ENCODE peak calls at places on chromosome 21, in four cellular contexts. One of them, this sample, is unnamed.

GRCh38 chr21:15688809-15689208 is 41.0 kb upstream of the USP25 start:
- DNase-seq in astrocyte of the spinal cord: no peak
- DNase-seq in fibroblast of pulmonary artery: no peak
- DNase-seq in epithelial cell of proximal tubule: no peak
- DNase-seq in this sample: no peak

GRCh38 chr21:26686278-26686677 is 113.2 kb upstream of the CYYR1 start:
- DNase-seq in epithelial cell of proximal tubule: peak
- DNase-seq in astrocyte of the spinal cord: peak
- DNase-seq in fibroblast of pulmonary artery: peak
- DNase-seq in this sample: no peak

GRCh38 chr21:27477321-27477720 is 510.4 kb upstream of the ADAMTS5 start:
- DNase-seq in fibroblast of pulmonary artery: no peak
- DNase-seq in epithelial cell of proximal tubule: no peak
- DNase-seq in astrocyte of the spinal cord: no peak
- DNase-seq in this sample: no peak

GRCh38 chr21:34351786-34352241 is 12.0 kb upstream of the KCNE2 start:
- DNase-seq in astrocyte of the spinal cord: peak
- DNase-seq in epithelial cell of proximal tubule: no peak
- DNase-seq in fibroblast of pulmonary artery: peak
- DNase-seq in this sample: peak

GRCh38 chr21:15210235-15210678 is 145.5 kb upstream of the NRIP1 start:
- DNase-seq in astrocyte of the spinal cord: no peak
- DNase-seq in epithelial cell of proximal tubule: no peak
- DNase-seq in fibroblast of pulmonary artery: peak
- DNase-seq in this sample: peak

GRCh38 chr21:33685613-33686197 is 43.4 kb downstream of the ITSN1 start:
- DNase-seq in epithelial cell of proximal tubule: peak
- DNase-seq in fibroblast of pulmonary artery: peak
- DNase-seq in astrocyte of the spinal cord: peak
- DNase-seq in this sample: no peak

GRCh38 chr21:17402885-17403477 is 109.9 kb upstream of the CXADR start:
- DNase-seq in astrocyte of the spinal cord: no peak
- DNase-seq in fibroblast of pulmonary artery: peak
- DNase-seq in epithelial cell of proximal tubule: no peak
- DNase-seq in this sample: no peak

GRCh38 chr21:41011968-41012367 is 156.0 kb upstream of the BACE2 start:
- DNase-seq in fibroblast of pulmonary artery: no peak
- DNase-seq in epithelial cell of proximal tubule: no peak
- DNase-seq in astrocyte of the spinal cord: no peak
- DNase-seq in this sample: no peak

GRCh38 chr21:33300701-33301631 is 23.8 kb upstream of the IFNAR1 start:
- DNase-seq in epithelial cell of proximal tubule: no peak
- DNase-seq in astrocyte of the spinal cord: no peak
- DNase-seq in fibroblast of pulmonary artery: peak
- DNase-seq in this sample: no peak

GRCh38 chr21:34939673-34940321 is 109.3 kb downstream of the RUNX1 start:
- DNase-seq in epithelial cell of proximal tubule: no peak
- DNase-seq in astrocyte of the spinal cord: no peak
- DNase-seq in fibroblast of pulmonary artery: peak
- DNase-seq in this sample: no peak

GRCh38 chr21:42526379-42526727 is 12.7 kb downstream of the SLC37A1 start:
- DNase-seq in astrocyte of the spinal cord: no peak
- DNase-seq in fibroblast of pulmonary artery: no peak
- DNase-seq in epithelial cell of proximal tubule: no peak
- DNase-seq in this sample: peak

GRCh38 chr21:42523941-42524340 is 10.3 kb downstream of the SLC37A1 start:
- DNase-seq in astrocyte of the spinal cord: no peak
- DNase-seq in fibroblast of pulmonary artery: no peak
- DNase-seq in epithelial cell of proximal tubule: no peak
- DNase-seq in this sample: no peak

GRCh38 chr21:42524341-42525227 is 10.9 kb downstream of the SLC37A1 start:
- DNase-seq in fibroblast of pulmonary artery: peak
- DNase-seq in astrocyte of the spinal cord: peak
- DNase-seq in epithelial cell of proximal tubule: no peak
- DNase-seq in this sample: peak

GRCh38 chr21:42525676-42526378 is 12.2 kb downstream of the SLC37A1 start:
- DNase-seq in epithelial cell of proximal tubule: no peak
- DNase-seq in fibroblast of pulmonary artery: no peak
- DNase-seq in astrocyte of the spinal cord: no peak
- DNase-seq in this sample: no peak

GRCh38 chr21:42525228-42525604 is 11.6 kb downstream of the SLC37A1 start:
- DNase-seq in epithelial cell of proximal tubule: no peak
- DNase-seq in astrocyte of the spinal cord: no peak
- DNase-seq in fibroblast of pulmonary artery: peak
- DNase-seq in this sample: no peak
- H3K4me3 ChIP-seq in epithelial cell of proximal tubule: no peak
- H3K4me3 ChIP-seq in astrocyte of the spinal cord: no peak
- H3K4me3 ChIP-seq in fibroblast of pulmonary artery: no peak
- H3K4me3 ChIP-seq in this sample: no peak

GRCh38 chr21:45416619-45417018 is 11.7 kb downstream of the COL18A1 start:
- DNase-seq in fibroblast of pulmonary artery: no peak
- DNase-seq in astrocyte of the spinal cord: no peak
- DNase-seq in epithelial cell of proximal tubule: no peak
- DNase-seq in this sample: no peak
- H3K4me3 ChIP-seq in fibroblast of pulmonary artery: no peak
- H3K4me3 ChIP-seq in astrocyte of the spinal cord: no peak
- H3K4me3 ChIP-seq in epithelial cell of proximal tubule: no peak
- H3K4me3 ChIP-seq in this sample: no peak

GRCh38 chr21:43985690-43986251 is 26.3 kb upstream of the TRAPPC10 start:
- DNase-seq in astrocyte of the spinal cord: no peak
- DNase-seq in fibroblast of pulmonary artery: no peak
- DNase-seq in epithelial cell of proximal tubule: no peak
- DNase-seq in this sample: no peak
- H3K4me3 ChIP-seq in astrocyte of the spinal cord: no peak
- H3K4me3 ChIP-seq in fibroblast of pulmonary artery: no peak
- H3K4me3 ChIP-seq in epithelial cell of proximal tubule: no peak
- H3K4me3 ChIP-seq in this sample: no peak

GRCh38 chr21:36039861-36040260 is 20.5 kb downstream of the SETD4 start:
- DNase-seq in astrocyte of the spinal cord: no peak
- DNase-seq in epithelial cell of proximal tubule: no peak
- DNase-seq in fibroblast of pulmonary artery: no peak
- DNase-seq in this sample: no peak
- H3K4me3 ChIP-seq in astrocyte of the spinal cord: no peak
- H3K4me3 ChIP-seq in epithelial cell of proximal tubule: no peak
- H3K4me3 ChIP-seq in fibroblast of pulmonary artery: no peak
- H3K4me3 ChIP-seq in this sample: no peak

This sample was measured in transverse colon.